ENCODE peak calls at places on chromosomes 5 and 9, in four cellular contexts. F is foreskin fibroblast, Q is hepatocyte, O is transverse colon. M is an unnamed sample.

GRCh38 chr9:133524679-133525228 is at the start of gene MYMK:
- DNase-seq in F (no peak), O (no peak), Q (no peak), M (no peak)

GRCh38 chr5:174571662-174572397 is 152.6 kb upstream of the MSX2 start:
- DNase-seq in Q (peak), F (peak), O (peak), M (peak)

GRCh38 chr9:107685901-107686300 is 196.3 kb upstream of the KLF4 start:
- DNase-seq in F (no peak), O (no peak), Q (no peak), M (peak)

GRCh38 chr5:23930985-23931384 is 423.6 kb downstream of the PRDM9 start:
- DNase-seq in O (no peak), F (no peak), Q (no peak), M (no peak)

GRCh38 chr9:129368458-129368978 is 190.5 kb upstream of the IER5L start:
- DNase-seq in O (no peak), F (no peak), Q (no peak), M (no peak)

GRCh38 chr9:132946624-132947295 is 2.3 kb upstream of the TSC1 start:
- DNase-seq in F (peak), O (no peak), Q (peak), M (peak)

GRCh38 chr5:96408276-96408777 is 24.7 kb downstream of the PCSK1 start:
- DNase-seq in F (peak), O (no peak), Q (no peak), M (peak)

GRCh38 chr9:137387034-137387890 is 35.7 kb downstream of the EXD3 start:
- DNase-seq in F (no peak), O (no peak), Q (no peak), M (no peak)

GRCh38 chr5:174531782-174532191 is 192.6 kb upstream of the MSX2 start:
- DNase-seq in O (no peak), Q (no peak), F (no peak), M (no peak)

GRCh38 chr5:29367176-29367833 is 1826.2 kb upstream of the CDH6 start:
- DNase-seq in F (no peak), Q (peak), O (no peak), M (no peak)

GRCh38 chr5:33530183-33530962 is 89.6 kb downstream of the TARS1 start:
- DNase-seq in O (no peak), Q (no peak), F (no peak), M (no peak)

GRCh38 chr9:100346836-100347235 is 5.9 kb downstream of the TEX10 start:
- DNase-seq in F (peak), O (no peak), Q (no peak), M (peak)

GRCh38 chr9:100352727-100353505 is at the start of gene TEX10:
- DNase-seq in Q (peak), F (peak), O (peak), M (peak)

GRCh38 chr9:100352201-100352726 is 478 bp downstream of the TEX10 start:
- DNase-seq in Q (peak), F (no peak), O (peak), M (peak)

GRCh38 chr9:100351508-100351907 is 1.2 kb downstream of the TEX10 start:
- DNase-seq in F (no peak), Q (no peak), O (no peak), M (no peak)

DNA sequence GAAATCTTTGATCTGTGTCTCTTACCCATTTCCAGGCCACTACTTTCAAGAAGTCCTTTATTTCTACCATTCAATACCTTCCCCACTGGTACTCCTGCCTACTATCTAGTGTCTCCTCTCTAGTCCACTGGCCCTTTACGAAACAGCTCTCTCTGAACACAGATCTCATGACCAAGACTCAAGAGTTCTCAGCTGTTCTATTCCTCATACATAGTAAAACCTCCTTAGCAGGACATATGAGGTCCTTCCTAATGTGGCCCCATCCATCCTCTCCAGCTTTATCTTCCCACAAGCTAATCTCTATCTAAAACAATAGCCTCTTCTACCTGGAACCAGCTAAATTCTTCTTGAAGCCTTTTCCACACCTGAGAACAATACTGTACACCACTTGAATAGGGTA is 2.6 kb downstream of the TEX10 start:
- DNase-seq in O (no peak), F (no peak), Q (no peak), M (no peak)
- H3K4me3 ChIP-seq in O (no peak), F (no peak), Q (no peak), M (no peak)

GRCh38 chr5:162685302-162685701 is 617.7 kb downstream of the GABRG2 start:
- DNase-seq in O (no peak), Q (no peak), F (no peak), M (no peak)

GRCh38 chr5:162684145-162684544 is 616.6 kb downstream of the GABRG2 start:
- DNase-seq in F (no peak), Q (no peak), O (no peak), M (no peak)

DNA sequence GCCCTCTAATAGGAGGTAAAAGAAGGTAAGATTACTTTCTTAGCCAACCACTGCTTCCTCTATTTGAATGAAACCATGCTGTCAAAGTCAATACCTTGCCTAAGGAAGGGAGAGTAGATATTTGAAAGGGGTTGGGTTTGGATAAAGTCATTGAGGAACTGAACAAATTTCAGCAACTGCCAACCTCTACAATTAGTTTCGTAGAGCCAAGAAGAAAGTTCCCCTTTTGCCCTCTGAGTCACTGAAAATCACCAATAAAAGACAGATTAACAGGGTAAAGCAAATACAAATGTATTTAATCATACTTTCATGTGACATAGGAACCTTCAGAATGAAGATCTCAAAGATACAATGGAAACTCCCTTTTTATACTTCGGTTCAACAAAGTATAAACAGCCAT is 615.7 kb downstream of the GABRG2 start:
- DNase-seq in F (no peak), Q (no peak), O (no peak), M (no peak)
- TF ChIP-seq CTCF in F (no peak), Q (no peak), O (no peak), M (no peak)

DNA sequence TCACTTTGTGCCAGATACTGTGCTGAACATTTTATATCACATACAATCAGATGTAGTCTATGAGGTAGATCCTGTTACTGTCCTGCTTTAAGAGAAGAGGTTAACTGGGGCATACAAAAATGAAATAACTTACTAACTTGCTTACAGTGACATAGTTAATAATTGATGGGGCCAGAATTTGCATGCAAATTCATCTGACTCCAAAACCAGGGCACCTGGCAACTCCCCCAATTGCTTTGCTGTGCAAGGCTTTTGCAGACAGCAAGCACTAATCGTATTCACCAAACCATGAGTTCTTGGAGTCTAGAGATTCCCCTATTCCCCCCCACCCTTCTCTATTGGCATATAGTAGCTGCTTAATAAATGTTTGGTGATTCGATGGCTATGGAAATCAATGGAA is 155.9 kb downstream of the TTLL11 start:
- DNase-seq in F (no peak), O (no peak), Q (no peak), M (no peak)
- H3K4me3 ChIP-seq in F (no peak), O (no peak), Q (no peak), M (no peak)

DNA sequence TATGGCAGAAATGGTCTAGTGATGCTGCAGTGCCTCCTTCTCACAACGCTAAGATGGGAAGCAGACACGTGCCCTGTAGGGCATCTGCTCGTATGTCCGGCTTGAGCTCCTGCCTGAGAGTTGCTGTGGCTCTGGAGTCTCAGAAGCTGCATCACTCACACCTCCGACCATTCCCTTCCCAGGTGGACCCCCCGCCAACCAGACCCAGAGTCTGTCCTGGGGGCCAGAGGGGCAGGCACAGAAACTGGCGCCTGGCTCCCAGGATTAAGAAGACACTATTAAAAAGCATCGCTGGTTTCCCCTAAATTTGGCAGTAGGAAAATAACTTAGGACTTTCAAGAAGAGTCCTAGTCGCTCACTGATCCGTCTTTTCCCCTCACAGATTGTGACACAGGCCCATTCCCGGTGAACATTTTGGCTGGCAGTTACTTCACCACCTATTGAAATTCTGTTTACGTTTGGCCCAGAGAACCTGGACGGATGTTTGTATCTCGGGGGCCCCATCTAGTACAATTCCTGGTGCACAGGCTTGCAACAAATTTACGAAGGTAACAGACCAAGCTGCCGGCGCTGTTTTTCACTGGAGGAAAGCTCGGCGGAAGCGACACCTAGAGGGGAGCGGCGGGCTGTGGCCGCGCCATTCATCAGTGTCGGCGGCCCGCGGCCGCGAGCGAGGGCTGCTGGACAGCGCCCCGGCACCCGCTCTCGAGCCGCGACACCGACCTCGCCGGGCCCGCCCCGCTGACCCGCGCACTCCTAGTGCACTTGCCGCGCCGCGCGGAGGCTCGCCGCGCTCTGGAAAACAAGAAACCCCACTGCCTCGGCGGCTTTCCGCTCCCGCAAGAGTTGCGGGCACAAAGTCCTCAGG is 1.6 kb downstream of the FSTL4 start:
- DNase-seq in O (peak), Q (peak), F (peak), M (peak)
- TF ChIP-seq CTCF in O (peak), Q (peak), F (peak), M (peak)

DNA sequence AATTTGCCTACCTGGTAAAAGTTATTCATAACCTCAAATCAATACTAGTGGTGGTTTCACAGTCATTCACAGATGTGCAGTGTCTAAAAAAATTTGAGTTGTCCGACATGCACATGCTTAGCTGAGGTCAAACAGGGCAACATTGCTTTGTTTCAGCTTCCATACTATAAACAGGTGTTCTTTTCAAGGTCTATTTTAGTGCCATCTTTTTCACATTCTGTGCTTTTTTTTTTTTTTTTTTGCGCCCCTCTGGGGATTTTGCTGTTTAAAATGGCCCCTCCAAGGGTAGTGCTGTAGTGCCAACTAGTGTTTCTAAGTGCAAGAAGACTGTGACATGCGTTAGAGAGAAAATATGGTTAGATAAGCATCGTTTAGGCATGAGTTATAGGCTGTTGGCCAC is 14.5 kb downstream of the PHAX start:
- DNase-seq in F (no peak), Q (no peak), O (no peak), M (no peak)
- H3K4me3 ChIP-seq in F (no peak), Q (no peak), O (no peak), M (no peak)

M was measured in AG10803.